ENCODE peak calls at places on chromosomes 1 and 21, in four cellular contexts. U is WTC11, O is aorta, F is foreskin fibroblast. X is an unnamed sample.

GRCh38 chr21:28018741-28019669 is 973.7 kb downstream of the LTN1 start:
- DNase-seq in O (no peak), F (no peak), U (peak; percentile 43), X (no peak)

GRCh38 chr1:8423702-8424538 is 106.0 kb downstream of the SLC45A1 start:
- DNase-seq in U (peak; percentile 75), F (peak; percentile 42), O (peak; percentile 70), X (peak; percentile 49)

GRCh38 chr1:156081174-156082110 is 823 bp downstream of the MEX3A start:
- DNase-seq in F (no peak), O (no peak), U (no peak), X (no peak)

GRCh38 chr1:245809361-245809760 is 654.6 kb downstream of the KIF26B start:
- DNase-seq in F (no peak), O (no peak), U (no peak), X (no peak)

GRCh38 chr1:232629250-232630046 is 485 bp downstream of the SIPA1L2 start:
- DNase-seq in U (peak; percentile 60), F (no peak), O (peak; percentile 64), X (no peak)

GRCh38 chr1:244296010-244296409 is 155.7 kb downstream of the ADSS2 start:
- DNase-seq in F (no peak), U (no peak), O (no peak), X (no peak)

GRCh38 chr1:43267291-43267805 is 2.4 kb upstream of the TMEM125 start:
- DNase-seq in F (peak; percentile 83), O (no peak), U (no peak), X (peak; percentile 40)

GRCh38 chr1:27335506-27336422 is 6.1 kb upstream of the SYTL1 start:
- DNase-seq in O (no peak), U (no peak), F (no peak), X (no peak)

GRCh38 chr1:84433253-84434080 is 35.2 kb downstream of the DNASE2B start:
- DNase-seq in F (peak; percentile 57), U (peak; percentile 22), O (no peak), X (peak; percentile 75)

GRCh38 chr1:244221961-244222360 is 170.9 kb downstream of the ZBTB18 start:
- DNase-seq in F (no peak), U (no peak), O (no peak), X (no peak)

X was measured in brain microvascular endothelial cell.